ENCODE peak calls at places on chromosomes 16 and 17, in nine cellular contexts. Y is adrenal gland, A is NB4, S is H1, K is body of pancreas, X is foreskin fibroblast, J is uterus, G is IMR-90, E is cardiac fibroblast. U is an unnamed sample.

GRCh38 chr16:56005958-56006357 is 130.8 kb upstream of the CES5A start:
- DNase-seq in Y (no peak), A (no peak), S (no peak), K (no peak), X (no peak), J (no peak), G (no peak), E (no peak), U (no peak)

GRCh38 chr17:37848690-37849616 is 75.3 kb upstream of the TBC1D3K start:
- DNase-seq in Y (peak), A (peak), S (no peak), K (no peak), X (peak), J (no peak), G (peak), E (peak), U (no peak)

GRCh38 chr17:66520986-66521385 is 218.6 kb downstream of the PRKCA start:
- DNase-seq in Y (no peak), A (no peak), S (no peak), K (no peak), X (no peak), J (no peak), G (no peak), E (no peak), U (no peak)

GRCh38 chr16:19639986-19640421 is 78.0 kb downstream of the KNOP1 start:
- DNase-seq in Y (peak), A (no peak), S (no peak), K (no peak), X (no peak), J (no peak), G (no peak), E (peak), U (no peak)

GRCh38 chr16:53541326-53541725 is 38.3 kb upstream of the AKTIP start:
- DNase-seq in Y (no peak), A (no peak), S (no peak), K (no peak), X (peak), J (no peak), G (peak), E (peak), U (no peak)

GRCh38 chr17:57369509-57369945 is 113.2 kb downstream of the MSI2 start:
- DNase-seq in Y (no peak), A (no peak), S (no peak), K (no peak), X (peak), J (no peak), G (peak), E (peak), U (no peak)

GRCh38 chr17:73969956-73970355 is 233.5 kb upstream of the RPL38 start:
- DNase-seq in Y (peak), A (peak), S (no peak), K (no peak), X (no peak), J (no peak), G (no peak), E (no peak), U (no peak)

GRCh38 chr17:3827124-3827773 is 18.8 kb downstream of the NCBP3 start:
- DNase-seq in Y (peak), A (peak), S (no peak), K (peak), X (peak), J (peak), G (peak), E (peak), U (no peak)

GRCh38 chr17:19567216-19568015 is 33.8 kb downstream of the SLC47A1 start:
- DNase-seq in Y (no peak), A (no peak), S (no peak), K (no peak), X (no peak), J (no peak), G (no peak), E (no peak), U (no peak)

GRCh38 chr16:17784073-17784472 is 313.3 kb upstream of the XYLT1 start:
- DNase-seq in Y (no peak), A (peak), S (no peak), K (no peak), X (peak), J (no peak), G (peak), E (no peak), U (no peak)

GRCh38 chr17:29162082-29162908 is 17.9 kb downstream of the MYO18A start:
- DNase-seq in Y (peak), A (no peak), S (no peak), K (no peak), X (no peak), J (no peak), G (no peak), E (no peak), U (no peak)

GRCh38 chr17:58918879-58919278 is 163.2 kb downstream of the PPM1E start:
- DNase-seq in Y (no peak), A (no peak), S (no peak), K (no peak), X (no peak), J (no peak), G (no peak), E (no peak), U (no peak)

GRCh38 chr17:27217631-27218030 is 76.3 kb upstream of the WSB1 start:
- DNase-seq in Y (no peak), A (no peak), S (no peak), K (no peak), X (no peak), J (no peak), G (no peak), E (no peak), U (no peak)

GRCh38 chr17:12512712-12513355 is 152.9 kb upstream of the MYOCD start:
- DNase-seq in Y (no peak), A (no peak), S (no peak), K (no peak), X (peak), J (no peak), G (peak), E (peak), U (no peak)

DNA sequence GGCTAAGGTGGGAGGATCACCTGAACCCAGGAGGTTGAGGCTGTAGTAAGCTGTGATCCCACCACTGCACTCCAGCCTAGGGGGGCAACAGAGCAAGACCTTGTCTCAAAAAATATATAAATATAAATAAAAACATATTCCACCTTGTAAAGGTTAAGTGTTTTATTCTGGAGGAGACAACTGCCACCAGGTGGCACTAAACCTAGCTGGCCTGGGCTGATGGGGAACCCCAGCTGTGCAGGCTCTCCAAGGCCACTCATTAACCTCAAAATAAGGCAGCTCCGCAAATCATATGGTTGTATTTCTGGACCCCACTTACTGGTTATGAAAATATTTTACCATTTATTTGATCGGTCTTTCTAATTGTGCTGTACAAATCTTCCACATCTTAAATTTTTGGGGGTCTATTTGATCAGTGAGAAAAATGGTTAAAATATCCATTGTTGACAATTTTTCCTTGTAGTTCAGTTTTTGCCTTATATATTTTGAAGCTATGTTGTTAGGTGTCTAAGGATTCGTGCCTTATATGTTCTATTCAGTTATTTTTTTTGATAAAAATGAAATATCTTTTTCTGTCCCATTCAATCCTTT is 8.5 kb upstream of the ICAM2 start:
- DNase-seq in Y (peak), A (peak), S (peak), K (peak), X (peak), J (peak), G (peak), E (peak), U (peak)
- H3K4me3 ChIP-seq in Y (no peak), A (no peak), S (no peak), K (no peak), X (no peak), J (no peak), G (no peak), E (no peak), U (no peak)

DNA sequence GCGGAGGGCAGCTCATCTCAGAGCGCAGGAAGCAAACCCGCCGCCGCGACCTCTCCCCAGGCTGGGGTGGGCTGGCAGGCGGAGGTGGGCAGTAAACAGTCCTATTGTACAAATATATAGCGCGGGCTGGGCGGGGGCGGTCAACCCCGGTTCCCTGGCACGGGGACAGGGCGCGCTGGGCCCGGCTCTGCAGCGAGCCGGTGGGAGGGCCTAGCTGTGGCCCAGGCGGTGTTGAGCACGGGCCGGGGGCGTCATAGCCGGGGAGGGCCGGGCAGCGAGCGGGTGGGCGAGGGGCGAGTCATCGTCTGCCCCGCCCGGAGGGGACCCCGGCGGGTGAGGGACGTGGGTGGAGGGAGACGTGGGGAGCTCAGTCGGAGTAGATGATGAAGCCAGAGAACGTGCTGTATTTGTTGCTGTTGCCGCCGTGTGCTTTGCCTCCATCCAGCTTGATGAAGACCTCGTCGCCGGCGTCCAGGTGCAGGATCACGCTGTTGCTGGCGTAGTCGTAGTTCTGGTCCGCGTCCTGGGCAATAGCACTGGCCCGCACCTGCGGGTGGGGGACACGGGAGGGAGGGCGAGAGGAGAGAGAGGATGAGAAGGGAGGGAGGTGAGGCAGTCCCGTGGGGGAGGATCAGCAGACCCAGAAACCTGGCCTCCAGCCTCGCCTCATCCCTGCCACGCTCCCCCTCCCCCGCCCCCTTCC is 8.1 kb downstream of the C1QL1 start:
- DNase-seq in Y (no peak), A (no peak), S (no peak), K (no peak), X (no peak), J (no peak), G (no peak), E (no peak), U (no peak)
- H3K4me3 ChIP-seq in Y (no peak), A (no peak), S (peak), K (no peak), X (no peak), J (no peak), G (no peak), E (no peak), U (peak)

GRCh38 chr17:17804007-17804406 is 32.8 kb downstream of the SREBF1 start:
- DNase-seq in Y (no peak), A (no peak), S (no peak), K (no peak), X (no peak), J (no peak), G (no peak), E (no peak), U (no peak)
- H3K4me3 ChIP-seq in Y (no peak), A (no peak), S (no peak), K (no peak), X (no peak), J (no peak), G (no peak), E (no peak), U (no peak)

GRCh38 chr17:80795090-80795609 is 196.5 kb upstream of the CHMP6 start:
- DNase-seq in Y (no peak), A (no peak), S (no peak), K (no peak), X (no peak), J (no peak), G (no peak), E (no peak), U (no peak)

GRCh38 chr17:80793421-80793820 is 198.2 kb upstream of the CHMP6 start:
- DNase-seq in Y (no peak), A (no peak), S (no peak), K (no peak), X (no peak), J (no peak), G (no peak), E (no peak), U (no peak)

GRCh38 chr17:80794281-80795089 is 197.2 kb upstream of the CHMP6 start:
- DNase-seq in Y (no peak), A (no peak), S (no peak), K (no peak), X (no peak), J (no peak), G (no peak), E (no peak), U (no peak)

GRCh38 chr17:80792373-80792781 is 199.3 kb upstream of the CHMP6 start:
- DNase-seq in Y (no peak), A (no peak), S (no peak), K (no peak), X (peak), J (no peak), G (peak), E (peak), U (no peak)

DNA sequence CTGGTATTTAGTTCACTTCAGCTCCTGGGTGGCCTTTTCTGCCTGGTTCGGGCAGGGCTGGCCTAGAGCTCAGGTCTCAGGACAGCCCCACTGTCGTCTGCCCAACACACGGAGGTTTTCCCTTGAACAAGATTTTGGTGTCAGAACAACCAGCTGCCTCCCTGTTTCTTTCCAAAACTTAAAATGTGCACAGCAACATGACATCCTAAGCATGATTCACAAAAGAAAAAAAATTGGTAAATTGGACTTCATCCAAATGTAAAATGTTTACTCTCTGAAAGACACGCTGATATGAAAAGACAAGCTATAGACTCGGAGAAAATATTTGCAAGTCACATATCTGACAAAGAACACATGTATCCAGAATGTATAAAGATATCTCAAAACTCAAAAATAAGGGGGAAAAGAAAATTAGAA is 197.8 kb upstream of the CHMP6 start:
- DNase-seq in Y (no peak), A (no peak), S (no peak), K (no peak), X (peak), J (no peak), G (peak), E (peak), U (no peak)
- H3K4me3 ChIP-seq in Y (no peak), A (no peak), S (no peak), K (no peak), X (no peak), J (no peak), G (no peak), E (no peak), U (no peak)

DNA sequence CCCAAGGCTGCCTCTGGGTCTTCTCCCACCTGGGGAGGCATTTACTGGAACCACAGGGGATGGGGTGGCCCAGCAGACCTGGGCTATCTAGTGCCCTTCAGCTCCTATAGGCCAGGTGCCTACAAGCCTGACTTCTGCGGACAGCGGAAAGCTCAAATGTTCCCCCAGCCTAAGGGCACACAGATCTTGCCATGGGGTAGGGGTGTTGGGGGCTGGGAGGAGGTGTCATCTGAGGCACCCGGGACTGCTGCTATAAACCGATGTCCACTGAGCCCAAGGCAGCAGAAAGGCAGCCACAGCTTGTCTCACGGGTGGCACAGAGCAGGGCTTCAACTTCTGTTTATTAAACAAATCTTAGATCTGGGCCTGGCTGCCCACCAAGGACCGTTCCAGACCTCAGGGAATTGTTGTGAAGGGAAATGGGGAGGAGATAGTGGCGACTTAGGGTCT is 3.6 kb downstream of the MYO1C start:
- DNase-seq in Y (no peak), A (no peak), S (no peak), K (no peak), X (peak), J (no peak), G (no peak), E (no peak), U (no peak)
- H3K4me3 ChIP-seq in Y (no peak), A (no peak), S (no peak), K (no peak), X (peak), J (peak), G (no peak), E (peak), U (peak)

U was measured in tibial nerve.